ENCODE peak calls at places on chromosomes 6 and 20, in eight cellular contexts. I, J, X, C, A, W, S and V are unnamed samples.

GRCh38 chr6:110826236-110827129 is 11.2 kb upstream of the CDK19 start:
- DNase-seq in I (peak; percentile 41), J (no peak), X (no peak), C (no peak), A (no peak), W (no peak), S (no peak), V (no peak)

GRCh38 chr6:24980507-24981384 is 45.0 kb upstream of the RIPOR2 start:
- DNase-seq in I (peak; percentile 33), J (no peak), X (no peak), C (no peak), A (no peak), W (peak; percentile 69), S (no peak), V (no peak)

GRCh38 chr6:454148-454991 is 62.8 kb downstream of the IRF4 start:
- DNase-seq in I (no peak), J (no peak), X (no peak), C (no peak), A (no peak), W (no peak), S (no peak), V (no peak)

GRCh38 chr6:121730616-121731015 is 295.2 kb downstream of the GJA1 start:
- DNase-seq in I (no peak), J (no peak), X (no peak), C (no peak), A (no peak), W (no peak), S (no peak), V (no peak)

GRCh38 chr6:75130784-75131183 is 75.1 kb downstream of the COL12A1 start:
- DNase-seq in I (peak; percentile 80), J (no peak), X (no peak), C (no peak), A (no peak), W (peak; percentile 81), S (no peak), V (no peak)

GRCh38 chr6:149317656-149318571 is at the start of gene TAB2:
- DNase-seq in I (no peak), J (peak; percentile 84), X (peak; percentile 92), C (peak; percentile 66), A (peak; percentile 53), W (no peak), S (peak; percentile 60), V (peak; percentile 72)

GRCh38 chr6:38021571-38021970 is 202.0 kb downstream of the ZFAND3 start:
- DNase-seq in I (no peak), J (no peak), X (no peak), C (no peak), A (no peak), W (no peak), S (no peak), V (no peak)

GRCh38 chr6:143744593-143745151 is 66.9 kb downstream of the PHACTR2 start:
- DNase-seq in I (no peak), J (no peak), X (no peak), C (no peak), A (no peak), W (peak; percentile 44), S (peak; percentile 62), V (no peak)

GRCh38 chr6:121816361-121816760 is 380.9 kb downstream of the GJA1 start:
- DNase-seq in I (peak; percentile 60), J (no peak), X (no peak), C (no peak), A (no peak), W (peak; percentile 32), S (no peak), V (no peak)

GRCh38 chr6:33983721-33984465 is 162.0 kb downstream of the GRM4 start:
- DNase-seq in I (no peak), J (peak; percentile 64), X (peak; percentile 38), C (no peak), A (peak; percentile 27), W (no peak), S (peak; percentile 41), V (no peak)

GRCh38 chr6:138685257-138685656 is 88.3 kb upstream of the CCDC28A start:
- DNase-seq in I (no peak), J (no peak), X (no peak), C (no peak), A (no peak), W (no peak), S (no peak), V (no peak)

GRCh38 chr6:88164061-88164460 is 2.1 kb downstream of the CNR1 start:
- DNase-seq in I (no peak), J (no peak), X (no peak), C (no peak), A (no peak), W (no peak), S (no peak), V (no peak)
- TF ChIP-seq CTCF in I (no peak), J (no peak), X (no peak), C (no peak), A (no peak), W (no peak), S (no peak), V (no peak)

DNA sequence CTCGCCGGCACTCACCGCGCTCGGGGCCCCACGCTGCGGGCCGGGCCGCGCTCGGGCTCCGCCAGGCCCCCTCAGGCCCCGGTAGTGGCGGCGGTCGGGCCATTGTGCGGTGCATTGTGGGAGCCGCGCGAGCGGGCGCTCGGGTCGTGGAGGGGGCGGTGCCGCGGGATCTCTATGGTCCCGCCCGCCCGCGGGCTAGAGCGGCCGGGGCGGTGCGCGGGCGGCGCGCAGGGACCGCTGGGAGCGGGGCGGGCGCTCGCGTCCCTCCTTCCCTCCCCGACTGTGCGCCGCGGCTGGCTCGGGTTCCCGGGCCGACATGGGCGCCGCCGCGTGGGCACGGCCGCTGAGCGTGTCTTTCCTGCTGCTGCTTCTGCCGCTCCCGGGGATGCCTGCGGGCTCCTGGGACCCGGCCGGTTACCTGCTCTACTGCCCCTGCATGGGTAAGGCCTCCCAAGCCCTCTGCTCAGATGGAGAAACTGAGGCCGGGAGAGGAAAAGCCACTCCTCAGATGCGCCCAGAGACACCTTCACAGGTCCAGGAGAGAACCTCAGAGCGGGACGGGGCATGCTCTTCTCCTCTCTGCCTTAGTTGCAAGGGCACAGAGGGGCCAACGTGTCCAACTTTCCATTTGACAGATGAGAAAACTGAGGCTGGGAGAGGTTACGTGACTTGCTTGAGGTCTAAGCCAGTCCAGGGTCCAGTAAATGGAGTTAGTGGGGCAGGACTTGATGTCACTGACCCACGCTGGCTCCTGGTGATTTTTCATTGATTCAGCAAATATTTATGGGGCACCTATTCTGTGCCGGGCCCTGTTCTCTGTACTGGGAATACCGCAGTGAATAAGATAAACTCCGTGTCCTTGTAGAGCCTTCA is at the start of the genes PLAGL2 and POFUT1:
- DNase-seq in I (peak; percentile 86), J (peak; percentile 95), X (peak; percentile 98), C (peak; percentile 94), A (peak; percentile 88), W (peak; percentile 80), S (peak; percentile 92), V (peak; percentile 100)
- TF ChIP-seq CTCF in I (peak; percentile 8), J (peak; percentile 32), X (peak; percentile 22), C (peak; percentile 29), A (no peak), W (no peak), S (no peak), V (peak; percentile 8)

DNA sequence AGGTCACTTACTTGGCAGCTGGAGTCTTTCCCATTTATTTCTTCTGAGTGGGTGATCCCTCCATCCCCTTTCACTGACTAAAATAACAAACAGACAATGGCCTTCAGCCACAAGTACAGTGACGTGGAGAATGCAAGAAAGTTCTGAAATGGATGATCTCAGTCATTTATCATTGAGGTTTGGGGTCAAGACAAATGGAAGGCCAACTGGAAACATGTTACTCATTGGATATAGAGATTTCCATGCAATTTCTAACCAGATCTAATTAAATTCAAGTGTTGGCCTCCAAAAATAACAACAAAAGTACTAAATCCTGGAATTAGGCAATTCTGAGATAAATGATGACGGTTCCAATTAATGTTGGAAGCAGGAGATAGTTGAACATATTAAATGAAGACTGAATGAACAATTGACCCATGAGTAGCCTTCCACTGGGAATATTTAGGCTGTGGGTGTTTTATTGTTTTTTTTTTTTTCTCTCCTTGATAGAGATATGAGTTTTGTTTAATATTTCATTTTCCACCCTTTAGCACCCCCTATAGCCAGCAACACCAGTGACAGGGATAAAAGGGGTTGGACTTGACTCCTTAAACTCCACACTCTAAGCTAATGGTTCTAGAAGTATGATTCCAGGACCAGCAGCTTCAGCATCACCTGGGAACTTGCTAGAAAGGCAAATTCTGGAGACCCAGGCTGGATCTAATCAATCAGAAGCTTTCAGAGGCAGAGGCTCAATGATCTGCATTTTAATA is 112.8 kb downstream of the BCAS1 start:
- DNase-seq in I (peak; percentile 80), J (no peak), X (no peak), C (no peak), A (no peak), W (peak; percentile 90), S (no peak), V (no peak)
- TF ChIP-seq CTCF in I (peak; percentile 40), J (peak; percentile 16), X (no peak), C (no peak), A (no peak), W (peak; percentile 26), S (no peak), V (no peak)

DNA sequence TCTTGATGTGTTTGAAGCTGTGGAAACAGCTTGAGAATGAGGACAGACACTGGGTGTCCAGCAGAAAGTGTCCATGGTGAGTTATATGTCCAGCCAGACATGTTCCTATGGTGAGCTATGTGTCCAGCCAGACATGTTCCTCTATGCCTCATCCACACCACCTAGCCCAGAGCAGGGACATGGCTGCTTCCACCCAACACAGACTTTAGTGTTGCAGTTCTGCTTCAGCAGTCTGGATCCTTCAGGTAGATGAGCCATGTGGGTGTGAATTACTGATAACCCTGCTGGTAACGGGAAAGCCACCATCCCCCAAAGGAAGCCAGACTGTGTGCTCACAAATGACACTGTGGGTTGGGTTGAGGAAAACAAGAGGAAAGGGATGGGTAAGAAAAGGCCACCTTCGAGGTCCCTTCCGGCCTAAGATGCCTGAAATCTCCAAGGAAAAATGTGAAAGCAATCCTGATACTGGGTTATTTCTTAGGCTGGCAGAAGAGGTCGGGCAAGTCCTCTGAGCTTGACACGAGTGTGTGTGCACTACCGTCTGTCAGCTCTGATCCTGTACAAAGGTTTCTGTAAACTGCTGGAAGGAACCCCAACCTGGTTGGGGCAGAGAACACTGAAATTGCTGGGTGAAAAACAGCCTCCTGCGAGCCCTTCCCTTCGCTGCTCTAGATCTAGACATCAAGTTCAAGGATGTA is 77.8 kb downstream of the NINL start:
- DNase-seq in I (no peak), J (no peak), X (no peak), C (no peak), A (no peak), W (no peak), S (no peak), V (no peak)
- TF ChIP-seq CTCF in I (no peak), J (no peak), X (no peak), C (no peak), A (no peak), W (no peak), S (no peak), V (no peak)

DNA sequence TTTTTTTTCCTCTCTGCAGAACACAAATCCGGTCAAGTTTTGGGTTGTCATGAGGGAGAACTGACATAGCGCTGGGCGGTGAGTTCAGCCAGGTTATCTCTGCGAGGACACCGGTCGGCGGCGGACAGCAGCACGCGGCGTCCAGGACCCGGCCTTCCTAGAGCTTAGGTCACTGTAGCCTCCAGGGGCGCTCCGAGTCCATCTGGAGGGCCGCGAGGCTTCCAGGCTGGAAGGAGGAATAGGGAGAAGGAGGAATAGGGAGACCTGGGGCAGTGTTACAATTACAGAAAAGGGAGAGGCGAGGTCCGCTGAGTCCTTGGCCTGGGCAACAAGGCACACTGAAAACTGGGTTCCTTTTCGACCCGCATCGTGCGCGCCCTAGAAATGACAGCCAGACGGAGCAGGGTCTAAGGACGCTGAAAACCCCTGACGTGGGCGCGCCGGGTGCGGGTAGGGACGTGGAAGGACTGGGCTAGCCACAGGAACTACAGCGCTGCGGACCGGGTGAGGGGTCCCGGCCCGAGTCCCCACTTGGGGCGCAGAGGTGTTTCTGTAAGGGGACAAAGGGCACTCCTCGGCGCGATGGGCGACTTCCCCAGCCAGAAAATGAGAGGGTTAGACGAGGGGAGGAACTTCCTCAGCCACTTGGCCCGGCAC is 536 bp upstream of the FNDC1 start:
- DNase-seq in I (peak; percentile 54), J (no peak), X (no peak), C (no peak), A (no peak), W (peak; percentile 54), S (peak; percentile 19), V (no peak)
- TF ChIP-seq CTCF in I (peak; percentile 53), J (peak; percentile 19), X (no peak), C (no peak), A (no peak), W (peak; percentile 39), S (no peak), V (no peak)